ENCODE peak calls at places on chromosomes 16 and 17, in five cellular contexts. J, Z, B, O and L are unnamed samples.

GRCh38 chr16:56539667-56540066 is 19.8 kb upstream of the BBS2 start:
- DNase-seq in O (no peak), Z (no peak), B (no peak), J (no peak), L (no peak)

GRCh38 chr17:7443499-7444485 is 1.1 kb upstream of the CHRNB1 start:
- DNase-seq in J (peak), O (no peak), B (peak), Z (no peak), L (no peak)

GRCh38 chr17:66310528-66311148 is 8.2 kb downstream of the PRKCA start:
- DNase-seq in Z (no peak), J (no peak), B (no peak), O (no peak), L (no peak)

GRCh38 chr17:80844418-80844990 is 147.1 kb upstream of the CHMP6 start:
- DNase-seq in J (peak), Z (no peak), O (no peak), B (no peak), L (no peak)

GRCh38 chr17:54280741-54281140 is 458.0 kb downstream of the KIF2B start:
- DNase-seq in O (no peak), J (no peak), B (no peak), Z (no peak), L (no peak)

GRCh38 chr17:50466371-50467113 is 2.1 kb downstream of the CHAD start:
- DNase-seq in B (no peak), Z (no peak), O (no peak), J (no peak), L (no peak)

GRCh38 chr17:28896884-28897768 is at the start of gene FLOT2:
- DNase-seq in O (peak), Z (no peak), J (peak), B (peak), L (peak)

GRCh38 chr17:72985882-72986720 is 106.4 kb downstream of the SLC39A11 start:
- DNase-seq in O (peak), Z (peak), B (peak), J (peak), L (peak)